ENCODE peak calls at places on chromosomes 12 and 14, in seven cellular contexts. One of them, this sample, is unnamed. For H3K36me3, the result is how much of the 10 kb centered on the place peaks cover.

GRCh38 chr12:55982319-55982936 is 8.6 kb downstream of the RAB5B start:
- DNase-seq in psoas muscle: no peak
- DNase-seq in PC-3: no peak
- DNase-seq in ovary: no peak
- DNase-seq in left ventricle myocardium inferior: no peak
- DNase-seq in lung: no peak
- DNase-seq in GM06990: peak
- DNase-seq in this sample: no peak

GRCh38 chr12:3496964-3497363 is 6.0 kb downstream of the PRMT8 start:
- DNase-seq in psoas muscle: no peak
- DNase-seq in PC-3: peak
- DNase-seq in ovary: no peak
- DNase-seq in left ventricle myocardium inferior: no peak
- DNase-seq in lung: no peak
- DNase-seq in GM06990: no peak
- DNase-seq in this sample: peak

GRCh38 chr12:39831587-39832315 is 212.1 kb upstream of the ABCD2 start:
- DNase-seq in psoas muscle: no peak
- DNase-seq in PC-3: peak
- DNase-seq in ovary: no peak
- DNase-seq in left ventricle myocardium inferior: no peak
- DNase-seq in lung: no peak
- DNase-seq in GM06990: no peak
- DNase-seq in this sample: peak

GRCh38 chr12:10497602-10498001 is 8.1 kb upstream of the EIF2S3B start:
- DNase-seq in psoas muscle: no peak
- DNase-seq in PC-3: no peak
- DNase-seq in ovary: no peak
- DNase-seq in left ventricle myocardium inferior: no peak
- DNase-seq in lung: no peak
- DNase-seq in GM06990: no peak
- DNase-seq in this sample: no peak

GRCh38 chr14:100623961-100624360 is 36.7 kb upstream of the BEGAIN start:
- DNase-seq in psoas muscle: no peak
- DNase-seq in PC-3: no peak
- DNase-seq in ovary: no peak
- DNase-seq in left ventricle myocardium inferior: no peak
- DNase-seq in lung: no peak
- DNase-seq in GM06990: no peak
- DNase-seq in this sample: no peak

GRCh38 chr14:46051801-46052200 is 599.8 kb downstream of the RPL10L start:
- DNase-seq in psoas muscle: no peak
- DNase-seq in PC-3: peak
- DNase-seq in ovary: no peak
- DNase-seq in left ventricle myocardium inferior: no peak
- DNase-seq in lung: no peak
- DNase-seq in GM06990: no peak
- DNase-seq in this sample: no peak

GRCh38 chr14:69325086-69325485 is 65.1 kb downstream of the GALNT16 start:
- DNase-seq in psoas muscle: no peak
- DNase-seq in PC-3: no peak
- DNase-seq in ovary: no peak
- DNase-seq in left ventricle myocardium inferior: no peak
- DNase-seq in lung: no peak
- DNase-seq in GM06990: no peak
- DNase-seq in this sample: no peak

GRCh38 chr14:68608235-68608962 is 184.5 kb downstream of the ZFP36L1 start:
- DNase-seq in psoas muscle: no peak
- DNase-seq in PC-3: no peak
- DNase-seq in ovary: no peak
- DNase-seq in left ventricle myocardium inferior: peak
- DNase-seq in lung: no peak
- DNase-seq in GM06990: no peak
- DNase-seq in this sample: no peak

GRCh38 chr12:2198542-2198941 is 145.8 kb downstream of the CACNA1C start:
- DNase-seq in psoas muscle: no peak
- DNase-seq in PC-3: no peak
- DNase-seq in ovary: no peak
- DNase-seq in left ventricle myocardium inferior: no peak
- DNase-seq in lung: no peak
- DNase-seq in GM06990: no peak
- DNase-seq in this sample: no peak

GRCh38 chr12:110001596-110001995 is 2.4 kb downstream of the ANKRD13A start:
- DNase-seq in psoas muscle: no peak
- DNase-seq in PC-3: peak
- DNase-seq in ovary: no peak
- DNase-seq in left ventricle myocardium inferior: no peak
- DNase-seq in lung: no peak
- DNase-seq in GM06990: no peak
- DNase-seq in this sample: peak

GRCh38 chr12:127555071-127555470 is 711.9 kb upstream of the TMEM132C start:
- DNase-seq in psoas muscle: no peak
- DNase-seq in PC-3: peak
- DNase-seq in ovary: no peak
- DNase-seq in left ventricle myocardium inferior: no peak
- DNase-seq in lung: no peak
- DNase-seq in GM06990: no peak
- DNase-seq in this sample: no peak

GRCh38 chr12:81811066-81811777 is 52.1 kb upstream of the PPFIA2 start:
- DNase-seq in psoas muscle: no peak
- DNase-seq in PC-3: no peak
- DNase-seq in ovary: no peak
- DNase-seq in left ventricle myocardium inferior: no peak
- DNase-seq in lung: no peak
- DNase-seq in GM06990: no peak
- DNase-seq in this sample: peak

GRCh38 chr12:80624986-80625530 is 82.4 kb upstream of the MYF6 start:
- DNase-seq in psoas muscle: no peak
- DNase-seq in PC-3: no peak
- DNase-seq in ovary: no peak
- DNase-seq in left ventricle myocardium inferior: no peak
- DNase-seq in lung: no peak
- DNase-seq in GM06990: no peak
- DNase-seq in this sample: no peak

GRCh38 chr12:56189918-56190694 is 823 bp upstream of the SMARCC2 start:
- DNase-seq in psoas muscle: peak
- DNase-seq in PC-3: peak
- DNase-seq in ovary: peak
- DNase-seq in left ventricle myocardium inferior: peak
- DNase-seq in lung: peak
- DNase-seq in GM06990: peak
- DNase-seq in this sample: peak

GRCh38 chr14:34018564-34019244 is 67.8 kb upstream of the EGLN3 start:
- DNase-seq in psoas muscle: peak
- DNase-seq in PC-3: no peak
- DNase-seq in ovary: peak
- DNase-seq in left ventricle myocardium inferior: peak
- DNase-seq in lung: no peak
- DNase-seq in GM06990: peak
- DNase-seq in this sample: no peak

GRCh38 chr14:77590845-77591506 is 25.5 kb downstream of the SPTLC2 start:
- DNase-seq in psoas muscle: no peak
- DNase-seq in PC-3: peak
- DNase-seq in ovary: no peak
- DNase-seq in left ventricle myocardium inferior: no peak
- DNase-seq in lung: no peak
- DNase-seq in GM06990: no peak
- DNase-seq in this sample: peak

GRCh38 chr14:22814945-22815713 is at the start of gene SLC7A7:
- DNase-seq in psoas muscle: no peak
- DNase-seq in PC-3: no peak
- DNase-seq in ovary: no peak
- DNase-seq in left ventricle myocardium inferior: no peak
- DNase-seq in lung: peak
- DNase-seq in GM06990: no peak
- DNase-seq in this sample: no peak

GRCh38 chr12:114936148-114937099 is 252.4 kb upstream of the TBX3 start:
- DNase-seq in psoas muscle: no peak
- DNase-seq in PC-3: peak
- DNase-seq in ovary: no peak
- DNase-seq in left ventricle myocardium inferior: no peak
- DNase-seq in lung: no peak
- DNase-seq in GM06990: no peak
- DNase-seq in this sample: peak

GRCh38 chr12:114932806-114933205 is 248.8 kb upstream of the TBX3 start:
- DNase-seq in psoas muscle: no peak
- DNase-seq in PC-3: peak
- DNase-seq in ovary: no peak
- DNase-seq in left ventricle myocardium inferior: no peak
- DNase-seq in lung: no peak
- DNase-seq in GM06990: no peak
- DNase-seq in this sample: no peak

GRCh38 chr12:114938487-114939210 is 254.7 kb upstream of the TBX3 start:
- DNase-seq in psoas muscle: no peak
- DNase-seq in PC-3: no peak
- DNase-seq in ovary: no peak
- DNase-seq in left ventricle myocardium inferior: no peak
- DNase-seq in lung: no peak
- DNase-seq in GM06990: no peak
- DNase-seq in this sample: no peak

GRCh38 chr12:114933428-114934160 is 249.6 kb upstream of the TBX3 start:
- DNase-seq in psoas muscle: no peak
- DNase-seq in PC-3: peak
- DNase-seq in ovary: no peak
- DNase-seq in left ventricle myocardium inferior: no peak
- DNase-seq in lung: no peak
- DNase-seq in GM06990: no peak
- DNase-seq in this sample: no peak

GRCh38 chr12:114935658-114936057 is 251.7 kb upstream of the TBX3 start:
- DNase-seq in psoas muscle: no peak
- DNase-seq in PC-3: peak
- DNase-seq in ovary: no peak
- DNase-seq in left ventricle myocardium inferior: no peak
- DNase-seq in lung: no peak
- DNase-seq in GM06990: no peak
- DNase-seq in this sample: no peak
- TF ChIP-seq CTCF in psoas muscle: peak
- TF ChIP-seq CTCF in PC-3: peak
- TF ChIP-seq CTCF in ovary: no peak
- TF ChIP-seq CTCF in left ventricle myocardium inferior: peak
- TF ChIP-seq CTCF in lung: no peak
- TF ChIP-seq CTCF in GM06990: peak
- TF ChIP-seq CTCF in this sample: no peak

GRCh38 chr12:103821773-103822172 is 19.3 kb downstream of the NT5DC3 start:
- DNase-seq in psoas muscle: no peak
- DNase-seq in PC-3: peak
- DNase-seq in ovary: no peak
- DNase-seq in left ventricle myocardium inferior: no peak
- DNase-seq in lung: no peak
- DNase-seq in GM06990: no peak
- DNase-seq in this sample: no peak
- H3K4me3 ChIP-seq in psoas muscle: no peak
- H3K4me3 ChIP-seq in PC-3: no peak
- H3K4me3 ChIP-seq in ovary: no peak
- H3K4me3 ChIP-seq in left ventricle myocardium inferior: no peak
- H3K4me3 ChIP-seq in lung: no peak
- H3K4me3 ChIP-seq in GM06990: no peak
- H3K4me3 ChIP-seq in this sample: no peak

GRCh38 chr12:130803707-130804106 is 35.3 kb downstream of the STX2 start:
- DNase-seq in psoas muscle: no peak
- DNase-seq in PC-3: peak
- DNase-seq in ovary: no peak
- DNase-seq in left ventricle myocardium inferior: no peak
- DNase-seq in lung: no peak
- DNase-seq in GM06990: no peak
- DNase-seq in this sample: no peak
- H3K36me3 ChIP-seq in psoas muscle: under half
- H3K36me3 ChIP-seq in PC-3: under half
- H3K36me3 ChIP-seq in ovary: under half
- H3K36me3 ChIP-seq in left ventricle myocardium inferior: half or more
- H3K36me3 ChIP-seq in lung: under half
- H3K36me3 ChIP-seq in GM06990: under half
- H3K36me3 ChIP-seq in this sample: under half

GRCh38 chr12:42144424-42145196 is at the start of gene GXYLT1:
- DNase-seq in psoas muscle: peak
- DNase-seq in PC-3: peak
- DNase-seq in ovary: peak
- DNase-seq in left ventricle myocardium inferior: peak
- DNase-seq in lung: peak
- DNase-seq in GM06990: peak
- DNase-seq in this sample: peak

GRCh38 chr12:42145197-42145549 is 499 bp upstream of the GXYLT1 start:
- DNase-seq in psoas muscle: no peak
- DNase-seq in PC-3: peak
- DNase-seq in ovary: no peak
- DNase-seq in left ventricle myocardium inferior: no peak
- DNase-seq in lung: no peak
- DNase-seq in GM06990: no peak
- DNase-seq in this sample: no peak

GRCh38 chr12:42143401-42144173 is 1.1 kb downstream of the GXYLT1 start:
- DNase-seq in psoas muscle: no peak
- DNase-seq in PC-3: peak
- DNase-seq in ovary: no peak
- DNase-seq in left ventricle myocardium inferior: no peak
- DNase-seq in lung: no peak
- DNase-seq in GM06990: no peak
- DNase-seq in this sample: peak

GRCh38 chr12:42144174-42144423 is 575 bp downstream of the GXYLT1 start:
- DNase-seq in psoas muscle: peak
- DNase-seq in PC-3: no peak
- DNase-seq in ovary: peak
- DNase-seq in left ventricle myocardium inferior: no peak
- DNase-seq in lung: no peak
- DNase-seq in GM06990: no peak
- DNase-seq in this sample: no peak

GRCh38 chr12:42145552-42146215 is 1.0 kb upstream of the GXYLT1 start:
- DNase-seq in psoas muscle: no peak
- DNase-seq in PC-3: peak
- DNase-seq in ovary: no peak
- DNase-seq in left ventricle myocardium inferior: no peak
- DNase-seq in lung: no peak
- DNase-seq in GM06990: no peak
- DNase-seq in this sample: peak
- TF ChIP-seq CTCF in psoas muscle: no peak
- TF ChIP-seq CTCF in PC-3: no peak
- TF ChIP-seq CTCF in ovary: no peak
- TF ChIP-seq CTCF in left ventricle myocardium inferior: no peak
- TF ChIP-seq CTCF in lung: no peak
- TF ChIP-seq CTCF in GM06990: peak
- TF ChIP-seq CTCF in this sample: no peak

DNA sequence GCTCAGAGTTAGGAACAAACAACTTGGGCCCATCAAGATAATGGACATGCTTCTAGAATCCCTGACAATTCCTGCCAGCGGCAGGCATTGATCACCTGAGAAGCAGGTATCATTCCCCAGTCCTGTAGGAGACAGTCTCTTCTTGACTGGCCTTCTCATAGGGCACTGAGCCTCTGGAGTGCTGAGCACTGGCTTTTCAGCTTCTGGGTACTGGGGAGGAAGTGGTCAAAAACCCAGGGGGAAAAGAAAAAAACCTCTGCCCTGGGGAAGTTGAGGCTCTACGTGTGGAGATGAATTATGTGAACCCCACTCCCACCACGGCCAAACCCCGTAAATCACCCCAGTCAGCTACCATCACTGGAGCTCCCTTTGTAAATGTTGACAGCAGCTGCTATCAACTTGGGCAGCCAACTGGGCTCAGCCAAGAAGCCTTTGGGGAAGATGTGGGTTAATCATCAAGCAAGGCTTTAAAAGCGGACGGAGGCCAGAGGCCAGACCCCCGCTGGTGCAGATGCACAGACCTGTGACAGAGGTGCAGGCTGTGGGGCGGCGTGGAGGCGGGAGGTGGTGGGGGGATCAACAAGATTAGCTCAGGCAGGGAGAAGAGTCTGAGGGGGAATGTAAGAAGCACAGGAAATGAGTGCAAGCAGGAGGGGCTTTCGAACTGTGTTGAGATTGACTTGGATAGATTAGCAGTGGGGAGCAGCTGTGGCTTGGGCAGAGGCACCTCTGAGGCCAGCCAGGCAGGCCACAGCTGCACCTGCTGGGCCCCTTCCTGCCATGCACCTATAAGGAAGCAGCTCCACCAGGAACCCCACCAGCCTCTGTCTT is 105.4 kb upstream of the HIF1A start:
- DNase-seq in psoas muscle: no peak
- DNase-seq in PC-3: no peak
- DNase-seq in ovary: no peak
- DNase-seq in left ventricle myocardium inferior: no peak
- DNase-seq in lung: no peak
- DNase-seq in GM06990: peak
- DNase-seq in this sample: no peak
- H3K4me3 ChIP-seq in psoas muscle: no peak
- H3K4me3 ChIP-seq in PC-3: no peak
- H3K4me3 ChIP-seq in ovary: no peak
- H3K4me3 ChIP-seq in left ventricle myocardium inferior: no peak
- H3K4me3 ChIP-seq in lung: no peak
- H3K4me3 ChIP-seq in GM06990: no peak
- H3K4me3 ChIP-seq in this sample: no peak